ENCODE peak calls at places on chromosomes 16 and 17, in five cellular contexts. One of them, this sample, is unnamed.

GRCh38 chr16:27210174-27210573 is 6.8 kb downstream of the KDM8 start:
- DNase-seq in astrocyte of the spinal cord: no peak
- DNase-seq in A549: no peak
- DNase-seq in GM13976: no peak
- DNase-seq in mesothelial cell of epicardium: no peak
- DNase-seq in this sample: no peak

GRCh38 chr17:80861892-80862291 is 129.7 kb upstream of the CHMP6 start:
- DNase-seq in GM13976: no peak
- DNase-seq in astrocyte of the spinal cord: peak; percentile 49
- DNase-seq in A549: peak; percentile 55
- DNase-seq in mesothelial cell of epicardium: no peak
- DNase-seq in this sample: peak; percentile 70

GRCh38 chr17:47956818-47957590 is 679 bp downstream of the PRR15L start:
- DNase-seq in A549: no peak
- DNase-seq in astrocyte of the spinal cord: no peak
- DNase-seq in GM13976: no peak
- DNase-seq in mesothelial cell of epicardium: no peak
- DNase-seq in this sample: no peak

GRCh38 chr17:70137451-70138230 is 31.7 kb upstream of the KCNJ2 start:
- DNase-seq in GM13976: peak; percentile 74
- DNase-seq in astrocyte of the spinal cord: peak; percentile 87
- DNase-seq in mesothelial cell of epicardium: no peak
- DNase-seq in A549: peak; percentile 42
- DNase-seq in this sample: peak; percentile 60

GRCh38 chr17:218711-219110 is 37.3 kb upstream of the DOC2B start:
- DNase-seq in A549: no peak
- DNase-seq in mesothelial cell of epicardium: no peak
- DNase-seq in astrocyte of the spinal cord: no peak
- DNase-seq in GM13976: no peak
- DNase-seq in this sample: no peak

GRCh38 chr16:79492036-79492435 is 108.5 kb downstream of the MAF start:
- DNase-seq in astrocyte of the spinal cord: no peak
- DNase-seq in mesothelial cell of epicardium: no peak
- DNase-seq in A549: no peak
- DNase-seq in GM13976: no peak
- DNase-seq in this sample: no peak

GRCh38 chr16:88561485-88562369 is 8.5 kb upstream of the ZC3H18 start:
- DNase-seq in A549: peak; percentile 63
- DNase-seq in GM13976: peak; percentile 81
- DNase-seq in mesothelial cell of epicardium: peak; percentile 60
- DNase-seq in astrocyte of the spinal cord: peak; percentile 54
- DNase-seq in this sample: peak; percentile 58

GRCh38 chr16:53043986-53044571 is 8.6 kb downstream of the CHD9NB start:
- DNase-seq in A549: no peak
- DNase-seq in astrocyte of the spinal cord: peak; percentile 18
- DNase-seq in GM13976: no peak
- DNase-seq in mesothelial cell of epicardium: no peak
- DNase-seq in this sample: no peak

GRCh38 chr16:56075732-56076131 is 115.6 kb upstream of the GNAO1 start:
- DNase-seq in GM13976: no peak
- DNase-seq in A549: no peak
- DNase-seq in astrocyte of the spinal cord: no peak
- DNase-seq in mesothelial cell of epicardium: no peak
- DNase-seq in this sample: no peak

GRCh38 chr17:13492351-13493122 is 109.2 kb downstream of the HS3ST3A1 start:
- DNase-seq in A549: no peak
- DNase-seq in GM13976: no peak
- DNase-seq in astrocyte of the spinal cord: no peak
- DNase-seq in mesothelial cell of epicardium: no peak
- DNase-seq in this sample: no peak

GRCh38 chr17:35338230-35338629 is 35.2 kb downstream of the SLFN11 start:
- DNase-seq in GM13976: no peak
- DNase-seq in astrocyte of the spinal cord: no peak
- DNase-seq in A549: no peak
- DNase-seq in mesothelial cell of epicardium: no peak
- DNase-seq in this sample: no peak

GRCh38 chr16:17776465-17776864 is 305.7 kb upstream of the XYLT1 start:
- DNase-seq in astrocyte of the spinal cord: no peak
- DNase-seq in mesothelial cell of epicardium: no peak
- DNase-seq in GM13976: no peak
- DNase-seq in A549: no peak
- DNase-seq in this sample: no peak

GRCh38 chr16:82700541-82701240 is 73.9 kb downstream of the CDH13 start:
- DNase-seq in A549: no peak
- DNase-seq in mesothelial cell of epicardium: no peak
- DNase-seq in GM13976: peak; percentile 37
- DNase-seq in astrocyte of the spinal cord: peak; percentile 33
- DNase-seq in this sample: no peak

GRCh38 chr17:79185671-79186070 is 111.0 kb downstream of the ENGASE start:
- DNase-seq in GM13976: no peak
- DNase-seq in mesothelial cell of epicardium: no peak
- DNase-seq in astrocyte of the spinal cord: no peak
- DNase-seq in A549: no peak
- DNase-seq in this sample: no peak

GRCh38 chr17:79186406-79186805 is 111.8 kb downstream of the ENGASE start:
- DNase-seq in astrocyte of the spinal cord: no peak
- DNase-seq in A549: no peak
- DNase-seq in mesothelial cell of epicardium: no peak
- DNase-seq in GM13976: no peak
- DNase-seq in this sample: no peak

GRCh38 chr17:79180358-79181005 is 105.9 kb downstream of the ENGASE start:
- DNase-seq in astrocyte of the spinal cord: no peak
- DNase-seq in GM13976: no peak
- DNase-seq in mesothelial cell of epicardium: no peak
- DNase-seq in A549: no peak
- DNase-seq in this sample: no peak

GRCh38 chr17:79182176-79183160 is 107.8 kb downstream of the ENGASE start:
- DNase-seq in GM13976: no peak
- DNase-seq in astrocyte of the spinal cord: no peak
- DNase-seq in A549: no peak
- DNase-seq in mesothelial cell of epicardium: no peak
- DNase-seq in this sample: no peak

GRCh38 chr17:79183221-79184158 is 108.9 kb downstream of the ENGASE start:
- DNase-seq in A549: peak; percentile 85
- DNase-seq in astrocyte of the spinal cord: no peak
- DNase-seq in GM13976: peak; percentile 60
- DNase-seq in mesothelial cell of epicardium: peak; percentile 53
- DNase-seq in this sample: peak; percentile 24
- TF ChIP-seq CTCF in A549: no peak
- TF ChIP-seq CTCF in astrocyte of the spinal cord: no peak
- TF ChIP-seq CTCF in GM13976: no peak
- TF ChIP-seq CTCF in mesothelial cell of epicardium: no peak
- TF ChIP-seq CTCF in this sample: no peak

GRCh38 chr17:74571894-74572293 is 4.6 kb upstream of the CD300H start:
- DNase-seq in astrocyte of the spinal cord: no peak
- DNase-seq in GM13976: no peak
- DNase-seq in mesothelial cell of epicardium: no peak
- DNase-seq in A549: no peak
- DNase-seq in this sample: no peak

GRCh38 chr17:74569392-74570003 is 2.2 kb upstream of the CD300H start:
- DNase-seq in A549: peak; percentile 71
- DNase-seq in GM13976: no peak
- DNase-seq in mesothelial cell of epicardium: no peak
- DNase-seq in astrocyte of the spinal cord: peak; percentile 93
- DNase-seq in this sample: peak; percentile 53

GRCh38 chr17:74579910-74580309 is 12.2 kb downstream of the CD300LD start:
- DNase-seq in mesothelial cell of epicardium: no peak
- DNase-seq in astrocyte of the spinal cord: no peak
- DNase-seq in GM13976: no peak
- DNase-seq in A549: no peak
- DNase-seq in this sample: no peak

GRCh38 chr17:74573169-74573568 is 5.9 kb upstream of the CD300H start:
- DNase-seq in mesothelial cell of epicardium: no peak
- DNase-seq in GM13976: no peak
- DNase-seq in astrocyte of the spinal cord: no peak
- DNase-seq in A549: no peak
- DNase-seq in this sample: no peak

GRCh38 chr17:74574489-74575142 is 7.3 kb upstream of the CD300H start:
- DNase-seq in mesothelial cell of epicardium: no peak
- DNase-seq in astrocyte of the spinal cord: no peak
- DNase-seq in GM13976: no peak
- DNase-seq in A549: no peak
- DNase-seq in this sample: no peak
- TF ChIP-seq CTCF in mesothelial cell of epicardium: no peak
- TF ChIP-seq CTCF in astrocyte of the spinal cord: no peak
- TF ChIP-seq CTCF in GM13976: no peak
- TF ChIP-seq CTCF in A549: no peak
- TF ChIP-seq CTCF in this sample: no peak

GRCh38 chr16:80994451-80994850 is 12.2 kb downstream of the CMC2 start:
- DNase-seq in GM13976: no peak
- DNase-seq in mesothelial cell of epicardium: no peak
- DNase-seq in astrocyte of the spinal cord: peak; percentile 43
- DNase-seq in A549: no peak
- DNase-seq in this sample: no peak
- TF ChIP-seq CTCF in GM13976: no peak
- TF ChIP-seq CTCF in mesothelial cell of epicardium: no peak
- TF ChIP-seq CTCF in astrocyte of the spinal cord: no peak
- TF ChIP-seq CTCF in A549: no peak
- TF ChIP-seq CTCF in this sample: no peak

DNA sequence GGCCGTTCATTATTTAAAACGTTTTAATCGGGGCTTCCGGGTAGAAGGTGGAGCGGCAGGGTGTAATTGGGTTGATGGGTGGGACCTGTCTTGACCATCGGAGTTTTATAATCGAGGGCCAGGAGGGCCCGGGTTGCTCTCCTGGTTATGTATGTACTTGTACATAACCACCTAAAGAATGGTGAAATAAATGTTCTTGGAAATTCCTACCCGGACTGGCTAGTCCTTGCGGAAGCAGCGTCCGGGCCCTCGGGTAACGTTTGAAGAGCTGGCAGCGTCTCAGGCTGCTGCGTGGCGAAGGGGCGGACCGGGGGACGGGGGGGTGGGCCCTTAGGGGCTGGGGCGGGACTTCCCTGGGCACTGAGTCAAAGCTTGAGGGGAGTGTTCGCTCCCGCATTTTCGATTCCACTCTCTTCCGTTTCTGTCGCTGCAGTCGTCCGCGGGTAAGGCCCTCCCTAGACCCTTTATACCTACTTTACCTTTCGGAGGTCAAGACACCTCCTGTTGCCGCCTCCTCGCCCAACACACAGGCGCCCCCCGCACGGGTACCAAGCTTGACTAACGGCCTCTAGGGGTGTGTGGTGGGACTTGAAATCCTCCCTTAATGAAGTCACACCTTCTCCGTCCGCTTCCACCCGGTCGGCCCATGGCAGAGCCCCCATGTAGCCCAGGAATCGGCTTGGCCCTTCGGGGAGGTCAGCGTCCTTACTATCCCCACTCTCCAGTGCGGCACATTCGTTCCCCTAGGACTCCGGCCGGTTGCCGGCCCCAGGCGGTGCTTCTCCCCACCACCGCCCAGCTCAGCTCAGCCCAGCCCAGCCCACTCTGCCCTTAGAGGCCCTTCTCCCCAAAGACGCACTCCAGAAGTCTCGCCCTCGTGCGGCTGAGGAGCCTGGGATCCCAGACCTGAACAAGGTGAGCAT is at the start of gene TMEM106A:
- DNase-seq in A549: peak; percentile 97
- DNase-seq in GM13976: peak; percentile 95
- DNase-seq in mesothelial cell of epicardium: peak; percentile 73
- DNase-seq in astrocyte of the spinal cord: peak; percentile 89
- DNase-seq in this sample: peak; percentile 81
- TF ChIP-seq CTCF in A549: no peak
- TF ChIP-seq CTCF in GM13976: peak; percentile 11
- TF ChIP-seq CTCF in mesothelial cell of epicardium: peak; percentile 34
- TF ChIP-seq CTCF in astrocyte of the spinal cord: peak; percentile 38
- TF ChIP-seq CTCF in this sample: peak; percentile 49

DNA sequence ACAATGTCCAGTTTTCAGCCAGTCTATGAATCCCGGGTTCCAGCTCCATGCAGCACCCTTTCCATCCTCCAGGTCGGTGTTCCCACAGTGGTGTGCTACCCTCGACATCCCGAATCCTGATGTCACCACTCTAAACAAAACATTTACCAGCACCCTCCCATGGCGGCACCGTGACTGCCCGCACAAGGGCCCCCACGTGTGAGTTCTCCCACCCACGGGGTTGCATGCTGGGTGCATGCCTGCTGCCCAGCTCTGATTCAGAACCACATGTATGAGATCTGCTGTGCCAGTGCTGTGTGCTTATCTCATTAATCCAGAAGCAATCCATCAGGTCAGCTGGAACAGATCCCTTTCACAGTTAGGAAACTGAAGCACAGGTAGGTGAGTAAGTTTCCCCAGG is 57.4 kb downstream of the C16orf78 start:
- DNase-seq in astrocyte of the spinal cord: no peak
- DNase-seq in mesothelial cell of epicardium: no peak
- DNase-seq in GM13976: no peak
- DNase-seq in A549: no peak
- DNase-seq in this sample: no peak
- TF ChIP-seq CTCF in astrocyte of the spinal cord: no peak
- TF ChIP-seq CTCF in mesothelial cell of epicardium: no peak
- TF ChIP-seq CTCF in GM13976: no peak
- TF ChIP-seq CTCF in A549: no peak
- TF ChIP-seq CTCF in this sample: no peak

GRCh38 chr17:78548725-78549124 is 28.5 kb downstream of the DNAH17 start:
- DNase-seq in mesothelial cell of epicardium: no peak
- DNase-seq in GM13976: no peak
- DNase-seq in A549: no peak
- DNase-seq in astrocyte of the spinal cord: no peak
- DNase-seq in this sample: no peak
- TF ChIP-seq CTCF in mesothelial cell of epicardium: no peak
- TF ChIP-seq CTCF in GM13976: no peak
- TF ChIP-seq CTCF in A549: no peak
- TF ChIP-seq CTCF in astrocyte of the spinal cord: no peak
- TF ChIP-seq CTCF in this sample: no peak

DNA sequence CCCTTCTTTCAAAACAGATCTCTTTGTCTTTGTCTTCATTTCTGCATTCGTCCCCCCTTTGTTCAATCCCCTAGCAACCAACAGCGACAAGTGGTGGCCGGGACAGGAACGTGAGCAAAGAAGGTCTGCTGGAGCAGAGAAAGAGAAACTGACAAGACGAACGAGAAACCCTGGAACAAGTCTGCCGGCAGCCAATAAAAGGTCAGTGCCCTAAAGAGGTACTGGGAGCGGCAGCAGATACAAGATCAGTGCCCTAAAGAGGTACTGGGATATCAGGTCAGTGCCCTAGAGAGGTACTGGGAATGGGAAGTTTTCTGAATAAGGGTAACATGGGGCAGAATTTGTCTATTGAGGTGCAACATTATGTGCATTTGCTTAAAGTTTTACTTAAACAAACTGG is 7.4 kb downstream of the CD300LD start:
- DNase-seq in mesothelial cell of epicardium: no peak
- DNase-seq in GM13976: no peak
- DNase-seq in A549: no peak
- DNase-seq in astrocyte of the spinal cord: no peak
- DNase-seq in this sample: no peak
- TF ChIP-seq CTCF in mesothelial cell of epicardium: no peak
- TF ChIP-seq CTCF in GM13976: no peak
- TF ChIP-seq CTCF in A549: no peak
- TF ChIP-seq CTCF in astrocyte of the spinal cord: no peak
- TF ChIP-seq CTCF in this sample: no peak

DNA sequence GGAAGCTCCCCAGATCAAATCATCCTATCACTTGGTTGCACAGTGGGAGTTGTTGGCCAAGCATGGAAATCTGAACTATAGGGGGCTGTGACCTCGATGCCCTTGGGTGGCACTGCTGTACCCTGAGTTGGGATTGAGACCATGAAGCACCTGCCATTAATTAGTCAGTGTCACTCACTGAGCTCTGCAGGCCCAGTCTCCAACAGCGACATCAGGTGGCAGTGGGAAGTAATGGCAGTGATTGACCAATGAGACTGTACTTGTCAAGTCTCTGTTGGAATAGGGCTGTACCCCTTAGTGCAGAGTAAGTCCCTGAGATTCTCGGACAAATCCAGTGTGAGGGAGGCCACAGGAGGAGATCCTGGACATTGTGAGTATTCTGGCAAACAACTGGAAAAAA is 118.0 kb upstream of the RPL38 start:
- DNase-seq in A549: no peak
- DNase-seq in GM13976: no peak
- DNase-seq in mesothelial cell of epicardium: no peak
- DNase-seq in astrocyte of the spinal cord: no peak
- DNase-seq in this sample: peak; percentile 20
- TF ChIP-seq CTCF in A549: no peak
- TF ChIP-seq CTCF in GM13976: no peak
- TF ChIP-seq CTCF in mesothelial cell of epicardium: no peak
- TF ChIP-seq CTCF in astrocyte of the spinal cord: peak; percentile 15
- TF ChIP-seq CTCF in this sample: peak; percentile 24